ENCODE peak calls at places on chromosomes 16 and 17, in six cellular contexts. One of them, this sample, is unnamed.

GRCh38 chr16:11824362-11824761 is 27.0 kb downstream of the RSL1D1 start:
- DNase-seq in posterior vena cava: no peak
- DNase-seq in T-helper 22 cell: no peak
- DNase-seq in M059J: peak; percentile 69
- DNase-seq in HFFc6: peak; percentile 25
- DNase-seq in RCC 7860: no peak
- DNase-seq in this sample: peak; percentile 58

GRCh38 chr16:67150833-67151396 is at the start of gene B3GNT9:
- DNase-seq in posterior vena cava: peak; percentile 93
- DNase-seq in T-helper 22 cell: no peak
- DNase-seq in M059J: peak; percentile 81
- DNase-seq in HFFc6: peak; percentile 65
- DNase-seq in RCC 7860: no peak
- DNase-seq in this sample: peak; percentile 60

GRCh38 chr16:24681793-24682192 is 47.7 kb upstream of the TNRC6A start:
- DNase-seq in posterior vena cava: no peak
- DNase-seq in T-helper 22 cell: no peak
- DNase-seq in M059J: no peak
- DNase-seq in HFFc6: no peak
- DNase-seq in RCC 7860: no peak
- DNase-seq in this sample: no peak

GRCh38 chr17:48613862-48614694 is 1.0 kb downstream of the HOXB8 start:
- DNase-seq in posterior vena cava: no peak
- DNase-seq in T-helper 22 cell: no peak
- DNase-seq in M059J: peak; percentile 44
- DNase-seq in HFFc6: no peak
- DNase-seq in RCC 7860: no peak
- DNase-seq in this sample: no peak

GRCh38 chr17:17723354-17724261 is 42.4 kb downstream of the RAI1 start:
- DNase-seq in posterior vena cava: no peak
- DNase-seq in T-helper 22 cell: no peak
- DNase-seq in M059J: no peak
- DNase-seq in HFFc6: peak; percentile 73
- DNase-seq in RCC 7860: no peak
- DNase-seq in this sample: no peak

GRCh38 chr17:51257150-51258081 is 2.4 kb downstream of the MBTD1 start:
- DNase-seq in posterior vena cava: no peak
- DNase-seq in T-helper 22 cell: no peak
- DNase-seq in M059J: no peak
- DNase-seq in HFFc6: no peak
- DNase-seq in RCC 7860: no peak
- DNase-seq in this sample: no peak

GRCh38 chr17:79086609-79087427 is 12.2 kb downstream of the ENGASE start:
- DNase-seq in posterior vena cava: no peak
- DNase-seq in T-helper 22 cell: no peak
- DNase-seq in M059J: no peak
- DNase-seq in HFFc6: no peak
- DNase-seq in RCC 7860: no peak
- DNase-seq in this sample: no peak

GRCh38 chr16:75053791-75054555 is 55.1 kb downstream of the ZNRF1 start:
- DNase-seq in posterior vena cava: peak; percentile 82
- DNase-seq in T-helper 22 cell: no peak
- DNase-seq in M059J: peak; percentile 40
- DNase-seq in HFFc6: no peak
- DNase-seq in RCC 7860: no peak
- DNase-seq in this sample: peak; percentile 82

GRCh38 chr16:31253642-31254045 is 6.1 kb upstream of the ITGAM start:
- DNase-seq in posterior vena cava: peak; percentile 82
- DNase-seq in T-helper 22 cell: no peak
- DNase-seq in M059J: peak; percentile 28
- DNase-seq in HFFc6: no peak
- DNase-seq in RCC 7860: no peak
- DNase-seq in this sample: no peak

GRCh38 chr16:89426736-89427525 is 63.4 kb downstream of the ANKRD11 start:
- DNase-seq in posterior vena cava: peak; percentile 3
- DNase-seq in T-helper 22 cell: no peak
- DNase-seq in M059J: peak; percentile 66
- DNase-seq in HFFc6: peak; percentile 38
- DNase-seq in RCC 7860: peak; percentile 25
- DNase-seq in this sample: no peak

GRCh38 chr17:51802544-51802943 is 356.0 kb downstream of the CA10 start:
- DNase-seq in posterior vena cava: no peak
- DNase-seq in T-helper 22 cell: no peak
- DNase-seq in M059J: no peak
- DNase-seq in HFFc6: no peak
- DNase-seq in RCC 7860: no peak
- DNase-seq in this sample: no peak

GRCh38 chr17:62092784-62093183 is 27.7 kb upstream of the MED13 start:
- DNase-seq in posterior vena cava: no peak
- DNase-seq in T-helper 22 cell: no peak
- DNase-seq in M059J: no peak
- DNase-seq in HFFc6: no peak
- DNase-seq in RCC 7860: peak; percentile 3
- DNase-seq in this sample: no peak

GRCh38 chr17:6712058-6712853 is 913 bp downstream of the SLC13A5 start:
- DNase-seq in posterior vena cava: no peak
- DNase-seq in T-helper 22 cell: no peak
- DNase-seq in M059J: peak; percentile 63
- DNase-seq in HFFc6: no peak
- DNase-seq in RCC 7860: no peak
- DNase-seq in this sample: no peak

GRCh38 chr17:73226556-73227172 is 33.8 kb downstream of the COG1 start:
- DNase-seq in posterior vena cava: no peak
- DNase-seq in T-helper 22 cell: no peak
- DNase-seq in M059J: no peak
- DNase-seq in HFFc6: no peak
- DNase-seq in RCC 7860: no peak
- DNase-seq in this sample: no peak

GRCh38 chr16:964696-965395 is 5.9 kb downstream of the LMF1 start:
- DNase-seq in posterior vena cava: no peak
- DNase-seq in T-helper 22 cell: peak; percentile 60
- DNase-seq in M059J: peak; percentile 70
- DNase-seq in HFFc6: no peak
- DNase-seq in RCC 7860: no peak
- DNase-seq in this sample: no peak

GRCh38 chr17:8004899-8005298 is 2.5 kb downstream of the GUCY2D start:
- DNase-seq in posterior vena cava: peak; percentile 42
- DNase-seq in T-helper 22 cell: no peak
- DNase-seq in M059J: peak; percentile 53
- DNase-seq in HFFc6: peak; percentile 54
- DNase-seq in RCC 7860: peak; percentile 8
- DNase-seq in this sample: no peak

GRCh38 chr16:74297296-74297665 is 667 bp downstream of the PSMD7 start:
- DNase-seq in posterior vena cava: no peak
- DNase-seq in T-helper 22 cell: no peak
- DNase-seq in M059J: peak; percentile 31
- DNase-seq in HFFc6: no peak
- DNase-seq in RCC 7860: no peak
- DNase-seq in this sample: no peak

GRCh38 chr17:37483311-37484039 is 6.2 kb upstream of the DUSP14 start:
- DNase-seq in posterior vena cava: no peak
- DNase-seq in T-helper 22 cell: no peak
- DNase-seq in M059J: peak; percentile 83
- DNase-seq in HFFc6: peak; percentile 89
- DNase-seq in RCC 7860: no peak
- DNase-seq in this sample: peak; percentile 14

GRCh38 chr16:30923554-30924085 is at the start of gene FBXL19:
- DNase-seq in posterior vena cava: peak; percentile 89
- DNase-seq in T-helper 22 cell: no peak
- DNase-seq in M059J: no peak
- DNase-seq in HFFc6: no peak
- DNase-seq in RCC 7860: no peak
- DNase-seq in this sample: no peak

GRCh38 chr17:45910667-45911066 is 16.3 kb downstream of the MAPT start:
- DNase-seq in posterior vena cava: no peak
- DNase-seq in T-helper 22 cell: no peak
- DNase-seq in M059J: no peak
- DNase-seq in HFFc6: no peak
- DNase-seq in RCC 7860: no peak
- DNase-seq in this sample: no peak

GRCh38 chr17:19303367-19303776 is 59.2 kb downstream of the B9D1 start:
- DNase-seq in posterior vena cava: peak; percentile 74
- DNase-seq in T-helper 22 cell: no peak
- DNase-seq in M059J: peak; percentile 67
- DNase-seq in HFFc6: no peak
- DNase-seq in RCC 7860: peak; percentile 87
- DNase-seq in this sample: no peak

GRCh38 chr17:61208301-61209098 is 191.1 kb upstream of the TBX2 start:
- DNase-seq in posterior vena cava: no peak
- DNase-seq in T-helper 22 cell: no peak
- DNase-seq in M059J: no peak
- DNase-seq in HFFc6: no peak
- DNase-seq in RCC 7860: peak; percentile 79
- DNase-seq in this sample: no peak

GRCh38 chr17:83077411-83077810 is 2.0 kb upstream of the METRNL start:
- DNase-seq in posterior vena cava: no peak
- DNase-seq in T-helper 22 cell: no peak
- DNase-seq in M059J: no peak
- DNase-seq in HFFc6: no peak
- DNase-seq in RCC 7860: no peak
- DNase-seq in this sample: no peak

GRCh38 chr16:77432264-77432663 is 2.6 kb downstream of the ADAMTS18 start:
- DNase-seq in posterior vena cava: no peak
- DNase-seq in T-helper 22 cell: no peak
- DNase-seq in M059J: no peak
- DNase-seq in HFFc6: no peak
- DNase-seq in RCC 7860: no peak
- DNase-seq in this sample: no peak

This sample was measured in mucosa of gallbladder.